ENCODE peak calls at places on chromosomes 1 and 21, in ten cellular contexts. U, P, Y, K, G, O, T, I, Z and V are unnamed samples.

GRCh38 chr1:2141025-2141424 is 53.5 kb downstream of the FAAP20 start:
- DNase-seq in Y (no peak), K (no peak), P (no peak), U (no peak), I (no peak), T (no peak), G (no peak), Z (no peak), O (no peak), V (no peak)

GRCh38 chr1:49364676-49365075 is 588.0 kb upstream of the BEND5 start:
- DNase-seq in P (no peak), O (no peak), U (no peak), G (no peak), T (peak; percentile 65), Z (no peak), K (no peak), Y (no peak), I (no peak), V (no peak)

GRCh38 chr1:43272161-43272560 is 2.4 kb downstream of the TMEM125 start:
- DNase-seq in Z (no peak), I (no peak), O (no peak), P (no peak), U (no peak), G (no peak), Y (no peak), K (no peak), T (no peak), V (no peak)

GRCh38 chr21:15210235-15210678 is 145.5 kb upstream of the NRIP1 start:
- DNase-seq in Z (no peak), I (peak; percentile 70), U (no peak), G (no peak), T (peak; percentile 21), K (peak; percentile 57), P (peak; percentile 44), O (no peak), Y (no peak), V (peak; percentile 89)

GRCh38 chr1:63557365-63557987 is 34.2 kb downstream of the EFCAB7 start:
- DNase-seq in O (peak; percentile 55), U (peak; percentile 55), G (no peak), I (peak; percentile 21), T (peak; percentile 35), K (peak; percentile 46), P (peak; percentile 63), Y (no peak), Z (no peak), V (peak; percentile 56)

GRCh38 chr21:32869459-32869858 is 97.9 kb upstream of the PAXBP1 start:
- DNase-seq in I (no peak), K (no peak), G (no peak), P (no peak), T (no peak), Y (no peak), U (no peak), O (no peak), Z (no peak), V (no peak)

GRCh38 chr1:209675567-209676154 is 449 bp downstream of the G0S2 start:
- DNase-seq in Z (no peak), Y (no peak), I (no peak), G (no peak), T (peak; percentile 57), U (peak; percentile 18), P (no peak), O (peak; percentile 49), K (peak; percentile 51), V (no peak)

GRCh38 chr1:7857951-7858350 is 5.1 kb upstream of the UTS2 start:
- DNase-seq in P (no peak), Y (no peak), T (no peak), G (no peak), O (no peak), K (no peak), U (no peak), I (no peak), Z (no peak), V (no peak)

GRCh38 chr1:53305650-53306049 is 22.2 kb downstream of the LRP8 start:
- DNase-seq in G (no peak), Z (no peak), O (no peak), I (no peak), P (no peak), Y (no peak), K (no peak), T (no peak), U (no peak), V (no peak)

GRCh38 chr1:51973587-51974474 is 16.7 kb downstream of the RAB3B start:
- DNase-seq in Y (no peak), U (no peak), I (peak; percentile 12), G (no peak), K (no peak), T (peak; percentile 90), P (no peak), O (no peak), Z (no peak), V (peak; percentile 49)

GRCh38 chr1:67618285-67619018 is 66.5 kb upstream of the GADD45A start:
- DNase-seq in G (no peak), K (peak; percentile 86), Y (no peak), T (no peak), I (no peak), Z (no peak), U (no peak), O (peak; percentile 81), P (peak; percentile 95), V (peak; percentile 94)

GRCh38 chr21:15692711-15693110 is 37.1 kb upstream of the USP25 start:
- DNase-seq in T (no peak), I (no peak), O (no peak), G (no peak), Z (no peak), Y (no peak), K (peak; percentile 46), U (no peak), P (no peak), V (no peak)

GRCh38 chr21:16330340-16331319 is 600.8 kb downstream of the USP25 start:
- DNase-seq in Y (no peak), K (peak; percentile 66), T (peak; percentile 73), O (peak; percentile 36), P (peak; percentile 90), I (peak; percentile 50), U (peak; percentile 51), Z (no peak), G (no peak), V (peak; percentile 89)

GRCh38 chr1:30409476-30410152 is 313.8 kb downstream of the MATN1 start:
- DNase-seq in O (peak; percentile 4), K (peak; percentile 9), Y (no peak), U (no peak), I (peak; percentile 12), Z (no peak), T (no peak), G (no peak), P (no peak), V (no peak)

GRCh38 chr21:30257773-30258172 is 25.0 kb downstream of the KRTAP24-1 start:
- DNase-seq in O (peak; percentile 7), Z (no peak), I (peak; percentile 17), G (no peak), Y (no peak), P (peak; percentile 78), K (no peak), T (peak; percentile 40), U (peak; percentile 65), V (peak; percentile 73)

GRCh38 chr1:203528098-203528497 is 34.1 kb downstream of the OPTC start:
- DNase-seq in I (no peak), T (peak; percentile 64), G (no peak), Z (no peak), Y (no peak), O (no peak), K (no peak), U (no peak), P (no peak), V (no peak)

GRCh38 chr1:238823416-238823815 is 563.0 kb upstream of the CHRM3 start:
- DNase-seq in Y (no peak), I (no peak), Z (no peak), P (no peak), O (no peak), G (no peak), K (no peak), T (no peak), U (no peak), V (no peak)

GRCh38 chr1:58883037-58883887 is 99.4 kb upstream of the JUN start:
- DNase-seq in K (peak; percentile 94), G (no peak), I (peak; percentile 74), U (peak; percentile 50), Y (no peak), T (peak; percentile 64), Z (no peak), O (peak; percentile 83), P (peak; percentile 100), V (peak; percentile 99)

GRCh38 chr1:19436716-19437476 is 48.4 kb downstream of the CAPZB start:
- DNase-seq in Z (no peak), T (peak; percentile 65), O (no peak), U (no peak), K (peak; percentile 78), Y (no peak), G (no peak), P (peak; percentile 88), I (no peak), V (peak; percentile 82)

GRCh38 chr1:94542088-94542671 is 621 bp upstream of the F3 start:
- DNase-seq in T (no peak), Y (no peak), U (no peak), K (peak; percentile 91), I (no peak), P (peak; percentile 51), G (no peak), Z (no peak), O (peak; percentile 63), V (peak; percentile 92)

GRCh38 chr1:201180133-201180532 is 10.5 kb upstream of the IGFN1 start:
- DNase-seq in U (no peak), Z (no peak), I (no peak), G (no peak), K (no peak), O (no peak), P (no peak), T (no peak), Y (no peak), V (no peak)

GRCh38 chr1:201377611-201378092 is at the start of gene TNNT2:
- DNase-seq in K (no peak), G (no peak), U (no peak), O (no peak), I (no peak), Z (no peak), Y (no peak), T (no peak), P (no peak), V (no peak)

GRCh38 chr1:111399792-111400610 is 27.5 kb downstream of the OVGP1 start:
- DNase-seq in T (peak; percentile 31), I (peak; percentile 33), G (no peak), K (peak; percentile 46), U (peak; percentile 35), Y (peak; percentile 18), O (peak; percentile 64), Z (peak; percentile 13), P (peak; percentile 72), V (peak; percentile 65)

GRCh38 chr1:85314726-85315125 is 38.3 kb upstream of the BCL10 start:
- DNase-seq in P (no peak), G (no peak), I (no peak), U (no peak), Y (no peak), K (peak; percentile 93), Z (no peak), O (peak; percentile 28), T (no peak), V (no peak)

GRCh38 chr1:152190589-152190988 is 31.6 kb upstream of the RPTN start:
- DNase-seq in O (peak; percentile 32), Y (no peak), T (no peak), I (no peak), U (no peak), Z (no peak), P (peak; percentile 66), K (peak; percentile 16), G (no peak), V (peak; percentile 85)

GRCh38 chr1:89975540-89976125 is 19.3 kb upstream of the ZNF326 start:
- DNase-seq in G (no peak), U (no peak), K (no peak), P (no peak), T (peak; percentile 12), I (no peak), O (no peak), Y (no peak), Z (no peak), V (no peak)

GRCh38 chr21:44918107-44918470 is 2.6 kb downstream of the ITGB2 start:
- DNase-seq in T (no peak), I (no peak), Y (no peak), Z (no peak), O (no peak), P (no peak), U (no peak), K (no peak), G (no peak), V (no peak)

GRCh38 chr1:226776975-226777374 is 37.9 kb upstream of the ITPKB start:
- DNase-seq in I (no peak), P (no peak), Y (no peak), Z (no peak), G (no peak), T (no peak), U (no peak), K (no peak), O (no peak), V (no peak)